ENCODE peak calls at places on chromosomes 3 and 15, in nine cellular contexts. S is AG04449, Y is GM12865, D is left ventricle myocardium inferior, V is PC-3, Z is choroid plexus epithelial cell, R is transverse colon, L is GM12878, G is mucosa of descending colon. Q is an unnamed sample.
A peak's percentile ranks its signal among the peaks of the same experiment; 100 is the strongest.

GRCh38 chr3:114899186-114899931 is 247.7 kb downstream of the ZBTB20 start:
- DNase-seq in S (no peak), L (no peak), Z (no peak), V (no peak), G (no peak), D (no peak), Y (no peak), R (peak; percentile 13), Q (no peak)

GRCh38 chr15:78360958-78361714 is 21.0 kb downstream of the CRABP1 start:
- DNase-seq in D (no peak), R (no peak), G (no peak), L (no peak), V (no peak), Z (no peak), S (no peak), Y (peak; percentile 24), Q (no peak)

GRCh38 chr15:55823191-55823670 is 80.3 kb upstream of the PRTG start:
- DNase-seq in L (no peak), D (no peak), Z (peak; percentile 93), R (no peak), V (no peak), Y (no peak), G (no peak), S (peak; percentile 78), Q (peak; percentile 96)

GRCh38 chr15:68618339-68619302 is 39.8 kb downstream of the CORO2B start:
- DNase-seq in L (no peak), D (peak; percentile 19), Y (no peak), S (no peak), Z (peak; percentile 63), V (peak; percentile 17), R (no peak), G (no peak), Q (peak; percentile 57)

GRCh38 chr15:56817690-56818089 is 84.4 kb upstream of the ZNF280D start:
- DNase-seq in S (no peak), Y (no peak), V (no peak), Z (no peak), L (no peak), G (no peak), D (no peak), R (no peak), Q (no peak)

GRCh38 chr15:91113036-91113435 is 13.0 kb downstream of the SV2B start:
- DNase-seq in Z (no peak), S (no peak), G (no peak), D (no peak), L (no peak), R (no peak), V (no peak), Y (no peak), Q (no peak)

GRCh38 chr3:127170794-127171193 is 22.1 kb upstream of the PRR23E start:
- DNase-seq in V (peak; percentile 19), S (no peak), R (no peak), Y (no peak), Z (peak; percentile 24), L (no peak), G (no peak), D (no peak), Q (peak; percentile 21)

GRCh38 chr15:70274255-70274654 is 176.5 kb upstream of the TLE3 start:
- DNase-seq in Z (no peak), L (no peak), Y (no peak), S (no peak), D (no peak), R (no peak), V (no peak), G (no peak), Q (no peak)

GRCh38 chr3:57079221-57079831 is 18.9 kb downstream of the SPATA12 start:
- DNase-seq in S (no peak), L (no peak), V (peak; percentile 59), G (peak; percentile 73), Y (no peak), R (peak; percentile 48), Z (peak; percentile 15), D (peak; percentile 36), Q (no peak)

GRCh38 chr3:114213669-114214541 is 23.5 kb downstream of the ZNF80 start:
- DNase-seq in Z (peak; percentile 73), Y (peak; percentile 92), R (peak; percentile 19), V (no peak), D (no peak), L (peak; percentile 84), G (no peak), S (peak; percentile 33), Q (peak; percentile 12)

DNA sequence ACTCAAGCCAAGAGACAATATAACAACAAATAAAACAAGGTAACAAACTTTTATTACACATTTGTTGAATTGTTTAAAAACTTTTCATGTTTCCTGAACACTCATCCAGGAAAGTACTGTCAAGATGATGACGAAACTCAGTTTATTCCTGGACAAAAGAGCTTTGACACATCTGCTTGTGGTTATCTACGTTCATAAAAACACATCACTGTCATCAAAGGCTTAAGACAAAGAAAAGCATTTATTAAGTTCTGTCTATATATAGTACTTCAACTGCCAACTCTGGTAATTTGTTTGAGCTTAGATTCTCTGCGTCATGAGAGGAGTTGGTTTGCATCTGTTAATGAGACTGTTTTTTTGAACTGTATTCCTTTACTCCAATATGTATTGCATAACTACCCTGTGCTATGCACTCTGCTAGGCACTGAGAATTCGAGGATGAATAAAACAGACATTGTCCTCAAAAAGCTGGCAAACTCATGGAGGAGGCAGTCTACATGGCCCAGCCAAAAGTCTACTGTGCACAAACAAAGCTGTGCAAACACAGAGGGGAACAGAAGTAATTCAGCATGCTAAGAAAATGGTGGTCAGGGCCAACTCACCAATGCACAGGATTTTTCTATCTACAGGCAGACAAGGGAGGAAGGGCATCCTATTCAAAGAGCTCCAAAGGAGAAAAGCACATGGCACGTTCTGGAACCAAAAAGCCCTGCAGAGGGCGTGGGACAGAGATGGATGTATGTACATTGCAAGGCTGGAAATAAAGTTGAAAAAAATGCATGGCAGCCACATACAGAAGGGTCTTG is 21.5 kb downstream of the PLD1 start:
- DNase-seq in S (peak; percentile 76), R (no peak), L (no peak), V (peak; percentile 87), G (no peak), Z (peak; percentile 91), D (no peak), Y (no peak), Q (peak; percentile 96)
- TF ChIP-seq CTCF in S (no peak), R (no peak), L (no peak), V (peak; percentile 43), G (no peak), Z (peak; percentile 22), D (no peak), Y (no peak), Q (no peak)

GRCh38 chr15:80531388-80532184 is 127.4 kb downstream of the ARNT2 start:
- DNase-seq in L (no peak), D (no peak), G (no peak), Z (peak; percentile 47), R (no peak), V (no peak), Y (no peak), S (no peak), Q (no peak)
- H3K4me3 ChIP-seq in L (no peak overlapping the region), D (no peak overlapping the region), G (no peak overlapping the region), Z (no peak overlapping the region), R (no peak overlapping the region), V (no peak overlapping the region), Y (no peak overlapping the region), S (no peak overlapping the region), Q (no peak overlapping the region)

GRCh38 chr3:149532463-149533180 is 58.1 kb downstream of the TM4SF4 start:
- DNase-seq in L (no peak), S (no peak), D (no peak), V (no peak), Y (peak; percentile 18), G (no peak), R (no peak), Z (no peak), Q (no peak)

GRCh38 chr3:149523899-149524298 is 49.4 kb downstream of the TM4SF4 start:
- DNase-seq in S (no peak), D (no peak), V (no peak), Z (no peak), R (no peak), Y (no peak), L (no peak), G (no peak), Q (peak; percentile 43)

GRCh38 chr3:149529099-149529498 is 54.6 kb downstream of the TM4SF4 start:
- DNase-seq in G (no peak), Y (no peak), V (no peak), D (no peak), S (no peak), R (no peak), L (no peak), Z (no peak), Q (no peak)

GRCh38 chr3:149528344-149528657 is 53.8 kb downstream of the TM4SF4 start:
- DNase-seq in R (peak; percentile 11), V (no peak), Y (no peak), D (no peak), G (no peak), Z (no peak), L (no peak), S (no peak), Q (peak; percentile 48)

DNA sequence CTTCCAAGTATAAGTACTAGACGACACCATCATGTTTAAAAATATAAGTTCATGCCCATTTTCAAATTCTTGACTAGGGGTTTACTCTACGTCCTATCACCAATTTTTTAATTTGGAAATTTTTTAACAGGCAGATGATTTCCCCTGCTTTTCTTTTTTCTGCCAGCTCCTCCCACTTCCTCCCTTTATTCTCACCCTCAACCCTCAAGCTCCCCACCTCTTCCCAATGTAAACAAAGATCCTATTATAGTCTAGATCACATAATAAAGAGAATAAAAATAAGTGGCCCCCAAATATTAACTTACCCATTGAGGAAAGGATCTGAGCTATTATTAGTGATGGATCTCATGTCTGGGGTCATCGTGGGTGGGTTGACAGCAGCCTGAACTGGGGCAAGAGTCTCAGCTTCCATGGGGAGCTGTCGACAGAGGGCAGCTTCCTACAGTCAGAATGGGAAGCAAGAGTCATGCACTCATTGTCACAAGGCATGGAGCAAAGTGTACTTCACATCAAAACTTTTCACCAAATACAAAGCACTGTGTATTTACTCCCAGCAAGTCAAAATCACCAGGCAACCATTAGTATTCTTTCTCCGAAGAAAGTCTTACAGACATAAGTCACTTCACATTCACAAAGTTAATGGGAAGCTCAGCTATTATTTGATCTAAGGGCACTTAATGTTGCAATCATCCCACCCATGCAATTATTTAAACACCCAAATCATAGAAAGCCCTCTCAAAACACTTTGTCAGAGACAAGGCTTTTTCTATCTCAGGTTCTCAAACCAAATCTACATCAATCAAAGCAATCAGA is 53.2 kb downstream of the TM4SF4 start:
- DNase-seq in S (no peak), R (no peak), L (no peak), V (no peak), G (no peak), Z (peak; percentile 57), D (no peak), Y (no peak), Q (peak; percentile 39)
- TF ChIP-seq CTCF in S (peak; percentile 12), R (no peak), L (no peak), V (no peak), G (no peak), Z (peak; percentile 44), D (peak; percentile 59), Y (no peak), Q (peak; percentile 18)

DNA sequence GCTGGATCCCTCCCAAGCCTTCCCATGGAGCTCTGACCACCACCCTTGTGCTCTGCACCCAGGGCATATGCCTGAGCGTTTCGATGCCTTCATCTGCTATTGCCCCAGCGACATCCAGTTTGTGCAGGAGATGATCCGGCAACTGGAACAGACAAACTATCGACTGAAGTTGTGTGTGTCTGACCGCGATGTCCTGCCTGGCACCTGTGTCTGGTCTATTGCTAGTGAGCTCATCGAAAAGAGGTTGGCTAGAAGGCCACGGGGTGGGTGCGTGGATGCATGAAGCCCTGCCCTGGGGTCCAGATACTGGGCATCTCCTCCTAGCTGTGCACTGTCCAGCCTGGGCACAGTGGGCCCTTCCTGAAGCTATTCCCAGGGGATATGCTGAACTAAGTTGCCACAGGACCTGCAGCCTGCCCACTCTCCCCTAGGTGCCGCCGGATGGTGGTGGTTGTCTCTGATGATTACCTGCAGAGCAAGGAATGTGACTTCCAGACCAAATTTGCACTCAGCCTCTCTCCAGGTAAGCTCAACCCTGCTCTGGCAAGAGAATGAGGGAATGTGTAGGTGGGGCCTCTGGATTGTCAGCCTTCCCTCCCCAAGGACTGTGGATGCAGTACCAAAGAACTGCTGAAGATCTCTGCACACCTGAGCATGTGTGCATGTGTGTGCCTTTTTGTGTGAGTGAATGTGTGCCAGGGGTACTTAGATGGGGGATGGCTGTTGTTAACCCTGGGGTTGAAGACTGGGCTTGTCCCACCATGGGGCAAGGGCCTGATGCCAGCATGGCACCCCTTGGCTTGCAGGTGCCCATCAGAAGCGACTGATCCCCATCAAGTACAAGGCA is 2.1 kb downstream of the MYD88 start:
- DNase-seq in Y (no peak), S (no peak), D (no peak), G (no peak), Z (no peak), L (no peak), V (peak; percentile 35), R (no peak), Q (no peak)
- H3K4me3 ChIP-seq in Y (peak overlapping the region; percentile 92), S (no peak overlapping the region), D (no peak overlapping the region), G (no peak overlapping the region), Z (no peak overlapping the region), L (peak overlapping the region; percentile 98), V (no peak overlapping the region), R (no peak overlapping the region), Q (no peak overlapping the region)

Q was measured in fibroblast of villous mesenchyme.